ENCODE peak calls at places on chromosomes 7 and 10, in eight cellular contexts. One of them, this sample, is unnamed.

GRCh38 chr10:103648231-103648950 is 154.9 kb downstream of the NEURL1 start:
- DNase-seq in suprapubic skin: no peak
- DNase-seq in left ventricle myocardium inferior: no peak
- DNase-seq in PC-9: no peak
- DNase-seq in body of pancreas: no peak
- DNase-seq in uterus: no peak
- DNase-seq in fibroblast of lung: peak; percentile 7
- DNase-seq in A549: no peak
- DNase-seq in this sample: no peak

GRCh38 chr7:90570373-90570959 is 25.7 kb upstream of the CDK14 start:
- DNase-seq in suprapubic skin: no peak
- DNase-seq in left ventricle myocardium inferior: no peak
- DNase-seq in PC-9: no peak
- DNase-seq in body of pancreas: no peak
- DNase-seq in uterus: no peak
- DNase-seq in fibroblast of lung: no peak
- DNase-seq in A549: no peak
- DNase-seq in this sample: no peak

GRCh38 chr7:25643770-25644394 is 415.6 kb upstream of the NPVF start:
- DNase-seq in suprapubic skin: no peak
- DNase-seq in left ventricle myocardium inferior: no peak
- DNase-seq in PC-9: no peak
- DNase-seq in body of pancreas: no peak
- DNase-seq in uterus: no peak
- DNase-seq in fibroblast of lung: no peak
- DNase-seq in A549: no peak
- DNase-seq in this sample: no peak

GRCh38 chr7:129160161-129160911 is 15.8 kb downstream of the TSPAN33 start:
- DNase-seq in suprapubic skin: no peak
- DNase-seq in left ventricle myocardium inferior: no peak
- DNase-seq in PC-9: no peak
- DNase-seq in body of pancreas: no peak
- DNase-seq in uterus: no peak
- DNase-seq in fibroblast of lung: no peak
- DNase-seq in A549: no peak
- DNase-seq in this sample: peak; percentile 11

GRCh38 chr7:151482883-151483699 is 36.6 kb downstream of the RHEB start:
- DNase-seq in suprapubic skin: no peak
- DNase-seq in left ventricle myocardium inferior: no peak
- DNase-seq in PC-9: peak; percentile 63
- DNase-seq in body of pancreas: no peak
- DNase-seq in uterus: no peak
- DNase-seq in fibroblast of lung: no peak
- DNase-seq in A549: no peak
- DNase-seq in this sample: no peak

GRCh38 chr7:70072220-70072619 is 473.9 kb downstream of the AUTS2 start:
- DNase-seq in suprapubic skin: no peak
- DNase-seq in left ventricle myocardium inferior: no peak
- DNase-seq in PC-9: no peak
- DNase-seq in body of pancreas: no peak
- DNase-seq in uterus: no peak
- DNase-seq in fibroblast of lung: peak; percentile 89
- DNase-seq in A549: no peak
- DNase-seq in this sample: no peak

GRCh38 chr10:36281871-36282331 is 639.8 kb upstream of the FZD8 start:
- DNase-seq in suprapubic skin: no peak
- DNase-seq in left ventricle myocardium inferior: no peak
- DNase-seq in PC-9: no peak
- DNase-seq in body of pancreas: no peak
- DNase-seq in uterus: no peak
- DNase-seq in fibroblast of lung: peak; percentile 5
- DNase-seq in A549: peak; percentile 10
- DNase-seq in this sample: no peak

GRCh38 chr7:25124485-25125136 is 449 bp downstream of the CYCS start:
- DNase-seq in suprapubic skin: peak; percentile 69
- DNase-seq in left ventricle myocardium inferior: no peak
- DNase-seq in PC-9: peak; percentile 35
- DNase-seq in body of pancreas: no peak
- DNase-seq in uterus: no peak
- DNase-seq in fibroblast of lung: no peak
- DNase-seq in A549: no peak
- DNase-seq in this sample: peak; percentile 22

GRCh38 chr10:68406111-68406814 is 814 bp downstream of the RUFY2 start:
- DNase-seq in suprapubic skin: no peak
- DNase-seq in left ventricle myocardium inferior: peak; percentile 48
- DNase-seq in PC-9: no peak
- DNase-seq in body of pancreas: peak; percentile 47
- DNase-seq in uterus: no peak
- DNase-seq in fibroblast of lung: peak; percentile 66
- DNase-seq in A549: peak; percentile 62
- DNase-seq in this sample: peak; percentile 94

GRCh38 chr7:24718431-24718831 is 38.8 kb downstream of the GSDME start:
- DNase-seq in suprapubic skin: no peak
- DNase-seq in left ventricle myocardium inferior: no peak
- DNase-seq in PC-9: no peak
- DNase-seq in body of pancreas: no peak
- DNase-seq in uterus: no peak
- DNase-seq in fibroblast of lung: no peak
- DNase-seq in A549: no peak
- DNase-seq in this sample: no peak

GRCh38 chr10:102781089-102781920 is 37.6 kb downstream of the WBP1L start:
- DNase-seq in suprapubic skin: no peak
- DNase-seq in left ventricle myocardium inferior: no peak
- DNase-seq in PC-9: no peak
- DNase-seq in body of pancreas: no peak
- DNase-seq in uterus: no peak
- DNase-seq in fibroblast of lung: no peak
- DNase-seq in A549: no peak
- DNase-seq in this sample: no peak

GRCh38 chr7:28615091-28615490 is 202.8 kb downstream of the CREB5 start:
- DNase-seq in suprapubic skin: no peak
- DNase-seq in left ventricle myocardium inferior: no peak
- DNase-seq in PC-9: no peak
- DNase-seq in body of pancreas: no peak
- DNase-seq in uterus: no peak
- DNase-seq in fibroblast of lung: no peak
- DNase-seq in A549: no peak
- DNase-seq in this sample: no peak

GRCh38 chr7:135710417-135711138 is 17.4 kb downstream of the SLC13A4 start:
- DNase-seq in suprapubic skin: no peak
- DNase-seq in left ventricle myocardium inferior: no peak
- DNase-seq in PC-9: no peak
- DNase-seq in body of pancreas: no peak
- DNase-seq in uterus: no peak
- DNase-seq in fibroblast of lung: no peak
- DNase-seq in A549: peak; percentile 46
- DNase-seq in this sample: no peak

GRCh38 chr7:89029864-89030263 is 234.3 kb upstream of the TEX47 start:
- DNase-seq in suprapubic skin: no peak
- DNase-seq in left ventricle myocardium inferior: no peak
- DNase-seq in PC-9: peak; percentile 39
- DNase-seq in body of pancreas: no peak
- DNase-seq in uterus: no peak
- DNase-seq in fibroblast of lung: peak; percentile 67
- DNase-seq in A549: no peak
- DNase-seq in this sample: no peak

GRCh38 chr10:71077796-71078453 is 134.4 kb upstream of the UNC5B start:
- DNase-seq in suprapubic skin: peak; percentile 2
- DNase-seq in left ventricle myocardium inferior: no peak
- DNase-seq in PC-9: no peak
- DNase-seq in body of pancreas: no peak
- DNase-seq in uterus: no peak
- DNase-seq in fibroblast of lung: no peak
- DNase-seq in A549: no peak
- DNase-seq in this sample: peak; percentile 49

GRCh38 chr10:133230023-133230319 is at the start of gene UTF1:
- DNase-seq in suprapubic skin: no peak
- DNase-seq in left ventricle myocardium inferior: no peak
- DNase-seq in PC-9: no peak
- DNase-seq in body of pancreas: no peak
- DNase-seq in uterus: no peak
- DNase-seq in fibroblast of lung: no peak
- DNase-seq in A549: no peak
- DNase-seq in this sample: no peak

GRCh38 chr10:48606530-48607355 is 1.9 kb upstream of the ARHGAP22 start:
- DNase-seq in suprapubic skin: no peak
- DNase-seq in left ventricle myocardium inferior: no peak
- DNase-seq in PC-9: peak; percentile 77
- DNase-seq in body of pancreas: peak; percentile 19
- DNase-seq in uterus: no peak
- DNase-seq in fibroblast of lung: peak; percentile 97
- DNase-seq in A549: no peak
- DNase-seq in this sample: peak; percentile 96

GRCh38 chr7:44308741-44309270 is 16.6 kb downstream of the CAMK2B start:
- DNase-seq in suprapubic skin: peak; percentile 59
- DNase-seq in left ventricle myocardium inferior: no peak
- DNase-seq in PC-9: no peak
- DNase-seq in body of pancreas: peak; percentile 12
- DNase-seq in uterus: no peak
- DNase-seq in fibroblast of lung: no peak
- DNase-seq in A549: no peak
- DNase-seq in this sample: peak; percentile 83

GRCh38 chr7:31855530-31855929 is 168.5 kb downstream of the PPP1R17 start:
- DNase-seq in suprapubic skin: no peak
- DNase-seq in left ventricle myocardium inferior: no peak
- DNase-seq in PC-9: no peak
- DNase-seq in body of pancreas: no peak
- DNase-seq in uterus: no peak
- DNase-seq in fibroblast of lung: no peak
- DNase-seq in A549: no peak
- DNase-seq in this sample: no peak

GRCh38 chr10:62017141-62017870 is 115.8 kb downstream of the ARID5B start:
- DNase-seq in suprapubic skin: no peak
- DNase-seq in left ventricle myocardium inferior: no peak
- DNase-seq in PC-9: no peak
- DNase-seq in body of pancreas: no peak
- DNase-seq in uterus: no peak
- DNase-seq in fibroblast of lung: no peak
- DNase-seq in A549: no peak
- DNase-seq in this sample: no peak

GRCh38 chr10:120465138-120465537 is 8.1 kb downstream of the PLPP4 start:
- DNase-seq in suprapubic skin: no peak
- DNase-seq in left ventricle myocardium inferior: no peak
- DNase-seq in PC-9: no peak
- DNase-seq in body of pancreas: no peak
- DNase-seq in uterus: no peak
- DNase-seq in fibroblast of lung: no peak
- DNase-seq in A549: no peak
- DNase-seq in this sample: no peak

GRCh38 chr7:875476-876076 is 778 bp upstream of the GET4 start:
- DNase-seq in suprapubic skin: peak; percentile 79
- DNase-seq in left ventricle myocardium inferior: no peak
- DNase-seq in PC-9: no peak
- DNase-seq in body of pancreas: peak; percentile 40
- DNase-seq in uterus: peak; percentile 49
- DNase-seq in fibroblast of lung: no peak
- DNase-seq in A549: no peak
- DNase-seq in this sample: no peak

GRCh38 chr7:875051-875450 is 1.3 kb upstream of the GET4 start:
- DNase-seq in suprapubic skin: no peak
- DNase-seq in left ventricle myocardium inferior: no peak
- DNase-seq in PC-9: no peak
- DNase-seq in body of pancreas: no peak
- DNase-seq in uterus: no peak
- DNase-seq in fibroblast of lung: no peak
- DNase-seq in A549: no peak
- DNase-seq in this sample: no peak

GRCh38 chr7:876972-877311 is 588 bp downstream of the GET4 start:
- DNase-seq in suprapubic skin: peak; percentile 83
- DNase-seq in left ventricle myocardium inferior: no peak
- DNase-seq in PC-9: peak; percentile 43
- DNase-seq in body of pancreas: no peak
- DNase-seq in uterus: peak; percentile 54
- DNase-seq in fibroblast of lung: no peak
- DNase-seq in A549: peak; percentile 46
- DNase-seq in this sample: no peak

GRCh38 chr7:877312-878232 is 1.2 kb downstream of the GET4 start:
- DNase-seq in suprapubic skin: peak; percentile 77
- DNase-seq in left ventricle myocardium inferior: no peak
- DNase-seq in PC-9: peak; percentile 54
- DNase-seq in body of pancreas: peak; percentile 78
- DNase-seq in uterus: peak; percentile 47
- DNase-seq in fibroblast of lung: no peak
- DNase-seq in A549: no peak
- DNase-seq in this sample: peak; percentile 85

GRCh38 chr7:876077-876971 is at the start of gene GET4:
- DNase-seq in suprapubic skin: peak; percentile 98
- DNase-seq in left ventricle myocardium inferior: peak; percentile 96
- DNase-seq in PC-9: peak; percentile 76
- DNase-seq in body of pancreas: peak; percentile 99
- DNase-seq in uterus: peak; percentile 96
- DNase-seq in fibroblast of lung: peak; percentile 96
- DNase-seq in A549: peak; percentile 79
- DNase-seq in this sample: peak; percentile 99
- TF ChIP-seq CTCF in suprapubic skin: peak; percentile 19
- TF ChIP-seq CTCF in left ventricle myocardium inferior: peak; percentile 38
- TF ChIP-seq CTCF in PC-9: no peak
- TF ChIP-seq CTCF in body of pancreas: no peak
- TF ChIP-seq CTCF in uterus: peak; percentile 56
- TF ChIP-seq CTCF in fibroblast of lung: peak; percentile 2
- TF ChIP-seq CTCF in A549: peak; percentile 24
- TF ChIP-seq CTCF in this sample: no peak

DNA sequence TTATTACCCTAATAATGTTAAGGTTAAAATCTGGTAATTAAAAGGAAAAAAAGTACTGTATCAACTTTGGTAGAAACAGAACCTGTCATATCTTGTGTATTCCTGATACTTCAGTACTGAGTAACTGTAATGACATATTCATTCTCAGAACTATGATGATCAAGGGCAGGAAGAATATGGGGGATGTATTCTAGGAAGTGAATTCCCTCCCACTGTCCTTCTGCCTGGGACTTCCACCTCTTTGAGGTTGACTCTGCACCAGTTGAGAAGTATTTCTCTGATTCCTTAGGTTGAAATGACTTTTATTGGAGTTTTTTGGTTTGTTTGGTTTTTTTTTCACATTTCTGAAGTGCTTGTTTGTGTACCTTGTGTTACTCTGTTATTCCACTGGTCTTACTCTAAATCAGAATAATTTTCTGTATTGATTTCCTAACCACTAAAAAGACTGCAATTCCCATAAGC is 36.9 kb downstream of the WASL start:
- DNase-seq in suprapubic skin: no peak
- DNase-seq in left ventricle myocardium inferior: no peak
- DNase-seq in PC-9: no peak
- DNase-seq in body of pancreas: no peak
- DNase-seq in uterus: no peak
- DNase-seq in fibroblast of lung: peak; percentile 13
- DNase-seq in A549: no peak
- DNase-seq in this sample: no peak
- H3K4me1 ChIP-seq in suprapubic skin: peaks cover 5% of the 10 kb centered on the region
- H3K4me1 ChIP-seq in left ventricle myocardium inferior: peaks cover 70% of the 10 kb centered on the region
- H3K4me1 ChIP-seq in PC-9: peaks cover 26% of the 10 kb centered on the region
- H3K4me1 ChIP-seq in body of pancreas: peaks cover 6% of the 10 kb centered on the region
- H3K4me1 ChIP-seq in uterus: no peaks in the 10 kb centered on the region
- H3K4me1 ChIP-seq in fibroblast of lung: peaks cover 4% of the 10 kb centered on the region
- H3K4me1 ChIP-seq in A549: peaks cover 50% of the 10 kb centered on the region
- H3K4me1 ChIP-seq in this sample: peaks cover 18% of the 10 kb centered on the region

GRCh38 chr7:6691609-6692106 is 15.1 kb downstream of the ZNF12 start:
- DNase-seq in suprapubic skin: no peak
- DNase-seq in left ventricle myocardium inferior: no peak
- DNase-seq in PC-9: peak; percentile 50
- DNase-seq in body of pancreas: no peak
- DNase-seq in uterus: no peak
- DNase-seq in fibroblast of lung: peak; percentile 45
- DNase-seq in A549: no peak
- DNase-seq in this sample: no peak
- H3K9me3 ChIP-seq in suprapubic skin: peaks cover 85% of the 10 kb centered on the region
- H3K9me3 ChIP-seq in left ventricle myocardium inferior: peaks cover 100% of the 10 kb centered on the region
- H3K9me3 ChIP-seq in PC-9: peaks cover 99% of the 10 kb centered on the region
- H3K9me3 ChIP-seq in body of pancreas: peaks cover 93% of the 10 kb centered on the region
- H3K9me3 ChIP-seq in uterus: peaks cover 87% of the 10 kb centered on the region
- H3K9me3 ChIP-seq in fibroblast of lung: peaks cover 21% of the 10 kb centered on the region
- H3K9me3 ChIP-seq in A549: peaks cover 100% of the 10 kb centered on the region
- H3K9me3 ChIP-seq in this sample: peaks cover 81% of the 10 kb centered on the region

GRCh38 chr7:16078076-16078952 is 343.0 kb downstream of the CRPPA start:
- DNase-seq in suprapubic skin: no peak
- DNase-seq in left ventricle myocardium inferior: no peak
- DNase-seq in PC-9: peak; percentile 69
- DNase-seq in body of pancreas: peak; percentile 21
- DNase-seq in uterus: no peak
- DNase-seq in fibroblast of lung: peak; percentile 55
- DNase-seq in A549: peak; percentile 20
- DNase-seq in this sample: no peak
- TF ChIP-seq CTCF in suprapubic skin: peak; percentile 43
- TF ChIP-seq CTCF in left ventricle myocardium inferior: peak; percentile 83
- TF ChIP-seq CTCF in PC-9: peak; percentile 93
- TF ChIP-seq CTCF in body of pancreas: peak; percentile 40
- TF ChIP-seq CTCF in uterus: peak; percentile 49
- TF ChIP-seq CTCF in fibroblast of lung: peak; percentile 75
- TF ChIP-seq CTCF in A549: peak; percentile 78
- TF ChIP-seq CTCF in this sample: peak; percentile 75